ENCODE peak calls at places on chromosomes 1 and 21, in six cellular contexts. T is heart right ventricle, I is NCI-H510A, X is AG08395, M is dorsolateral prefrontal cortex, P is T-cell. S is an unnamed sample.

GRCh38 chr21:33026878-33027400 is 1.2 kb downstream of the OLIG2 start:
- DNase-seq in T (no peak), I (no peak), X (no peak), M (no peak), P (no peak), S (no peak)

GRCh38 chr1:71488555-71489252 is 407.9 kb upstream of the ZRANB2 start:
- DNase-seq in T (no peak), I (no peak), X (no peak), M (no peak), P (no peak), S (no peak)

GRCh38 chr21:39675595-39675994 is 62.9 kb downstream of the B3GALT5 start:
- DNase-seq in T (no peak), I (no peak), X (no peak), M (no peak), P (no peak), S (no peak)

GRCh38 chr1:91819038-91819788 is 66.7 kb downstream of the TGFBR3 start:
- DNase-seq in T (no peak), I (no peak), X (no peak), M (no peak), P (no peak), S (no peak)

GRCh38 chr1:9730096-9730901 is 78.8 kb downstream of the PIK3CD start:
- DNase-seq in T (peak; percentile 44), I (no peak), X (no peak), M (peak; percentile 39), P (no peak), S (no peak)

GRCh38 chr1:204296431-204296988 is 63.2 kb downstream of the PLEKHA6 start:
- DNase-seq in T (no peak), I (no peak), X (peak; percentile 61), M (peak; percentile 45), P (no peak), S (no peak)

GRCh38 chr1:65422241-65423203 is 2.1 kb downstream of the LEPR start:
- DNase-seq in T (no peak), I (no peak), X (no peak), M (no peak), P (no peak), S (peak; percentile 43)

GRCh38 chr21:40575983-40576382 is 271.0 kb downstream of the DSCAM start:
- DNase-seq in T (no peak), I (no peak), X (peak; percentile 2), M (no peak), P (no peak), S (no peak)

GRCh38 chr1:23578997-23579363 is 19.7 kb upstream of the ID3 start:
- DNase-seq in T (no peak), I (no peak), X (no peak), M (no peak), P (no peak), S (peak; percentile 52)

GRCh38 chr1:238589843-238590435 is 699.2 kb upstream of the ZP4 start:
- DNase-seq in T (no peak), I (no peak), X (peak; percentile 5), M (no peak), P (no peak), S (peak; percentile 85)

GRCh38 chr21:33236013-33236686 is 6.4 kb downstream of the IFNAR2 start:
- DNase-seq in T (no peak), I (no peak), X (no peak), M (no peak), P (no peak), S (no peak)

GRCh38 chr21:44874497-44875331 is 1.2 kb upstream of the PTTG1IP start:
- DNase-seq in T (peak; percentile 81), I (no peak), X (no peak), M (peak; percentile 20), P (peak; percentile 33), S (no peak)

GRCh38 chr1:156371553-156372264 is 2.7 kb downstream of the RHBG start:
- DNase-seq in T (peak; percentile 43), I (no peak), X (no peak), M (no peak), P (no peak), S (peak; percentile 39)

GRCh38 chr1:87463917-87464565 is 135.4 kb downstream of the LMO4 start:
- DNase-seq in T (no peak), I (peak; percentile 2), X (no peak), M (no peak), P (no peak), S (no peak)

GRCh38 chr1:176779655-176780328 is 316.8 kb downstream of the PAPPA2 start:
- DNase-seq in T (no peak), I (no peak), X (no peak), M (no peak), P (no peak), S (no peak)

GRCh38 chr1:172637522-172637921 is 21.4 kb upstream of the FASLG start:
- DNase-seq in T (no peak), I (no peak), X (peak; percentile 58), M (no peak), P (no peak), S (peak; percentile 97)

GRCh38 chr1:222249261-222249660 is 298.6 kb downstream of the HHIPL2 start:
- DNase-seq in T (no peak), I (no peak), X (no peak), M (no peak), P (no peak), S (no peak)

GRCh38 chr1:22883406-22883805 is 89.3 kb downstream of the LACTBL1 start:
- DNase-seq in T (no peak), I (no peak), X (no peak), M (no peak), P (no peak), S (no peak)

GRCh38 chr1:68120136-68120791 is 69.8 kb upstream of the DIRAS3 start:
- DNase-seq in T (no peak), I (peak; percentile 37), X (peak; percentile 77), M (no peak), P (no peak), S (peak; percentile 75)

GRCh38 chr1:23590058-23590783 is 30.9 kb upstream of the ID3 start:
- DNase-seq in T (no peak), I (no peak), X (no peak), M (no peak), P (no peak), S (no peak)

GRCh38 chr1:116580446-116581322 is 9.9 kb upstream of the CD58 start:
- DNase-seq in T (no peak), I (no peak), X (peak; percentile 52), M (no peak), P (no peak), S (no peak)

GRCh38 chr1:184567648-184568047 is 180.8 kb downstream of the C1orf21 start:
- DNase-seq in T (no peak), I (no peak), X (peak; percentile 17), M (no peak), P (no peak), S (peak; percentile 84)

GRCh38 chr1:206723500-206724472 is 39.1 kb downstream of the MAPKAPK2 start:
- DNase-seq in T (peak; percentile 56), I (no peak), X (peak; percentile 65), M (no peak), P (no peak), S (no peak)

GRCh38 chr1:209899948-209900347 is 38.1 kb upstream of the SYT14 start:
- DNase-seq in T (no peak), I (no peak), X (no peak), M (no peak), P (no peak), S (no peak)

GRCh38 chr1:53860967-53861411 is 22.9 kb upstream of the NDC1 start:
- DNase-seq in T (no peak), I (peak; percentile 17), X (peak; percentile 72), M (no peak), P (peak; percentile 19), S (peak; percentile 16)

GRCh38 chr1:6600410-6601048 is 2.1 kb downstream of the KLHL21 start:
- DNase-seq in T (no peak), I (no peak), X (no peak), M (no peak), P (no peak), S (no peak)

GRCh38 chr21:45011911-45012660 is 62.3 kb upstream of the ADARB1 start:
- DNase-seq in T (peak; percentile 15), I (no peak), X (peak; percentile 97), M (no peak), P (no peak), S (peak; percentile 88)

GRCh38 chr21:32212116-32212515 is 66.7 kb downstream of the MIS18A start:
- DNase-seq in T (no peak), I (no peak), X (no peak), M (no peak), P (no peak), S (no peak)

GRCh38 chr1:170692866-170693575 is 29.1 kb downstream of the PRRX1 start:
- DNase-seq in T (no peak), I (no peak), X (peak; percentile 57), M (no peak), P (no peak), S (peak; percentile 78)

S was measured in brain microvascular endothelial cell.